ENCODE peak calls at places on chromosomes 12 and 14, in six cellular contexts. S is IMR-90, E is H1, Q is mesenchymal stem cell, T is neuronal stem cell, I is trophoblast cell. W is an unnamed sample.

GRCh38 chr14:29144598-29144997 is 378.0 kb downstream of the FOXG1 start:
- DNase-seq in S (peak), E (no peak), Q (no peak), T (no peak), I (no peak), W (no peak)

GRCh38 chr12:30973830-30974229 is 47.3 kb downstream of the TSPAN11 start:
- DNase-seq in S (no peak), E (no peak), Q (no peak), T (no peak), I (no peak), W (no peak)

GRCh38 chr12:5318874-5319273 is 113.0 kb upstream of the NTF3 start:
- DNase-seq in S (peak), E (no peak), Q (no peak), T (no peak), I (peak), W (no peak)

GRCh38 chr12:9340422-9341259 is 132.4 kb upstream of the PZP start:
- DNase-seq in S (peak), E (no peak), Q (peak), T (no peak), I (no peak), W (no peak)

GRCh38 chr14:105999361-106000028 is 473.1 kb downstream of the TMEM121 start:
- DNase-seq in S (no peak), E (no peak), Q (no peak), T (no peak), I (peak), W (no peak)

GRCh38 chr12:24230061-24230460 is 280.6 kb upstream of the SOX5 start:
- DNase-seq in S (no peak), E (no peak), Q (no peak), T (peak), I (no peak), W (peak)

GRCh38 chr12:70721958-70722357 is 84.7 kb upstream of the PTPRB start:
- DNase-seq in S (no peak), E (no peak), Q (no peak), T (no peak), I (no peak), W (peak)

GRCh38 chr14:36750244-36750643 is 88.6 kb downstream of the PAX9 start:
- DNase-seq in S (no peak), E (no peak), Q (no peak), T (no peak), I (no peak), W (no peak)

GRCh38 chr14:74988131-74988530 is 14.6 kb upstream of the EIF2B2 start:
- DNase-seq in S (peak), E (no peak), Q (peak), T (no peak), I (peak), W (no peak)

GRCh38 chr14:31897581-31898186 is 179.4 kb upstream of the ARHGAP5 start:
- DNase-seq in S (no peak), E (no peak), Q (no peak), T (no peak), I (no peak), W (no peak)

GRCh38 chr14:59678352-59678751 is 101.7 kb upstream of the CCDC175 start:
- DNase-seq in S (no peak), E (no peak), Q (no peak), T (no peak), I (no peak), W (no peak)

GRCh38 chr14:93132472-93133065 is 16.8 kb upstream of the ITPK1 start:
- DNase-seq in S (peak), E (no peak), Q (peak), T (no peak), I (no peak), W (peak)

GRCh38 chr12:32248594-32249140 is 142.0 kb downstream of the BICD1 start:
- DNase-seq in S (no peak), E (no peak), Q (peak), T (no peak), I (no peak), W (no peak)

GRCh38 chr12:104131609-104132008 is 6.4 kb downstream of the NFYB start:
- DNase-seq in S (no peak), E (no peak), Q (no peak), T (no peak), I (no peak), W (no peak)

GRCh38 chr12:104130760-104131159 is 7.2 kb downstream of the NFYB start:
- DNase-seq in S (peak), E (no peak), Q (no peak), T (no peak), I (no peak), W (no peak)

GRCh38 chr12:104133861-104134260 is 4.1 kb downstream of the NFYB start:
- DNase-seq in S (peak), E (no peak), Q (no peak), T (no peak), I (no peak), W (no peak)

GRCh38 chr12:104134882-104135281 is 3.1 kb downstream of the NFYB start:
- DNase-seq in S (no peak), E (no peak), Q (no peak), T (no peak), I (no peak), W (no peak)

GRCh38 chr12:104132351-104132956 is 5.6 kb downstream of the NFYB start:
- DNase-seq in S (no peak), E (no peak), Q (no peak), T (no peak), I (no peak), W (no peak)
- H3K23ac ChIP-seq in S (peak), E (peak), Q (no peak), T (no peak), I (no peak), W (no peak)

DNA sequence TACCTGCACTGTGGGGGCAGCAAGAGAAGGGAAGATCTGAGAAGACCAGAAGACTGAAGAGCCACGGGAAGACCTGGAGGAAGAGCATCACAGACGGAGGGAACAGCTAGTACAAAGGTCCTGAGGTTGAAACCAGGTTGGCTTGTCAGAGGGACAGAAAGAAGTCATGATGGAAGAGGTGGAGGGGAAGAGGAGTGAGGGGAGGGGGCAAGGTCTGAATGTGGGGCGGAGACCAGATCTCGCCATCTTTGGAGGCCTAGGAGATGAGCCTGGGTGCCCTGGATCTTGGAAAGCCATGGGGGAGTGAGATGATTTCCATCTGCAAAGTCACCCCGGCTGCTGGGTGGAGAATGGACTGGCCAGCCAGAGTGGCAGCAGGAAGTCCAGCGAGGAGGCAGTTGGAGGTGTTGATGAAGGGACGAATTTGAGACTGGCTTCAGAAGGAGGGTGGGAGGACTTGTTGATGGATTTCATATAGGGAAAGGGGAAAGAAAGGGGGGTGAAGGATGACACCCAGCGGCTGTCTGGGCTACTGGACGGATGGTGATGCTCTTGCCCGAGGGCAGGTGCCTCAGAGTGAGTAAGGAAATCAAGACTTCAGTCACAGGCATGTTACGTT is 14.6 kb upstream of the UBC start:
- DNase-seq in S (no peak), E (no peak), Q (no peak), T (no peak), I (peak), W (no peak)
- H3K14ac ChIP-seq in S (peak), E (no peak), Q (no peak), T (no peak), I (no peak), W (no peak)

DNA sequence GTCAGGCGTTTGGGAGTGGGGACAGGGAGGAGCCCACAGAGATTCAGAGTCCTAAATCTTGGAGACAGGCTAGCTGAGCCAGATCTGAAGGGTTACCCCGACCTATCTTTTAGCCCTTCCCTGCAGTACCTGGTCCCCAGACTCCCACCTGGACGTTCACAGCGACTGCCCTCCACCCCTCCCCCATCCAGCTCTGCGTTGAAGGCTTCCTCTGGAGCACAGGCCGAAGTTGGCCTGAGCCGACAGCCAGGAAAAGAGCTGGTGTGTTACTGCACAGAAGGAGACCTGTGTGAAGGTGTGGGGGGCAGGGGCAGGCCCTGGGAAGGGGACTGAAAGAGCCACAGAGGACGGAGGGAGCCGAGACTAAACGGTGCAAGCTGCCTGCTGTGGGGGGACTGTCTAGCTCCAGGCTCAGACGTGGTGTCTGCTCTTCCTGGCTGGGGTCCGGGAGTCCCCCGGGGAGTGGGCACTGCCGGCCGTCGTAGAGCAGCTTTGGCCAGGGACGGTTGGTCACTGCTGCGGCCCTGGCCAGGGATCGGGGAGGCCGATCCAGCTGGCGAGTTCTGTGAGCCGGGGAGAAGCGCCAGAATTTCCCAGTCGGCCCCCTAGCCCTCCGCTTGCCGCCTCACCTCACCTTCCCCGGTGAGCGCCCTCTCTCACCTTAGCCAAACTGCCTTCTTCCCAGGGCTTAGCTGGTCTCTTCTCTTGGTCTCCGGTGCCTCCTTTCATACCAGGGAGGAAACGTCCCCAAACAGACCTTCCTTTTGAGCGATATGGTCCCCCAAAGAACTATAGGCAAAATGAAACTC is 869 bp upstream of the COL2A1 start:
- DNase-seq in S (no peak), E (no peak), Q (no peak), T (no peak), I (no peak), W (peak)
- H3K23ac ChIP-seq in S (peak), E (no peak), Q (no peak), T (peak), I (no peak), W (no peak)

DNA sequence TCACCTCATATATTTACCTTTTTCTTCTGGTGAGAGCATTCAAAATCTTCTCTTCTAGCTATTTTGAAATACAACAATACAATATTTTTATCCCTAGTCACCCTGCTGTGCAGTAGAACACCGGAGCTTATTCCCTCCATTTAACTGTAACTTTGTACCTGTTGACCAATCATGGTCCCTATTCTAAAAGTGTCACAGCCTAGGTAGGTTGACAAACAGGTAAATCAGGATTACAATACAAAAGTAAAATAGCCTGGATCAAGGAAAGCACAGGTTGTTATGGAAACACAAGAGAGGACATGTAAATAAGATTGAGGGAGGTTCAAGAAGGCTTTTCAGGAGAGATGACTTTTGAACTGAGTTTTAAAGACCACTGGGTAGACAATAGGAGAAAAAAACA is 670.9 kb downstream of the DIO2 start:
- DNase-seq in S (no peak), E (no peak), Q (no peak), T (no peak), I (peak), W (no peak)
- H3K14ac ChIP-seq in S (no peak), E (no peak), Q (no peak), T (no peak), I (no peak), W (no peak)

DNA sequence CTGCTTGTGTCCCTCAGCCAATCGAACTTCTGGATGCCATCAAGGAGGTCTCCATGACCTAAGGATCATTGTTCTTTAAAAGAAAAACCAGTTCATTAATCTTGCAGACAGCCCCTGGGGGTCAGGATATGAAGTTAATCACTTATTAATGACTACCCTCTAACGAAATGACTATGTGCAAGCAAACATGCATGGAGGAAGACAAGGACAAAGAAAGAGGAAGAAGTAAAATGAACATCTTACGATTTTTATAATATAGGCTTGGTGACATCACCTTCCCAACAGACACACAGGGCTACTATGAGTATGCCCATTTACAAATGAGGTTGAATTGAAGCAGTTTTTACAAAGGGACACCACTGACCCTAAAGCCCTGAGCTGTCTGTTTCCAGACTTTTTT is 111.1 kb upstream of the AMIGO2 start:
- DNase-seq in S (no peak), E (no peak), Q (no peak), T (no peak), I (no peak), W (no peak)
- H3K23ac ChIP-seq in S (no peak), E (no peak), Q (no peak), T (no peak), I (no peak), W (no peak)

W was measured in H9.